ENCODE peak calls at places on chromosome 14, in six cellular contexts. One of them, this sample, is unnamed.

GRCh38 chr14:39154594-39155189 is 15.4 kb downstream of the TRAPPC6B start:
- DNase-seq in neuronal stem cell: no peak
- DNase-seq in trophoblast cell: no peak
- DNase-seq in H1: no peak
- DNase-seq in H9: no peak
- DNase-seq in mesenchymal stem cell: no peak
- DNase-seq in this sample: no peak

GRCh38 chr14:102481371-102481770 is 28.2 kb downstream of the ANKRD9 start:
- DNase-seq in neuronal stem cell: no peak
- DNase-seq in trophoblast cell: no peak
- DNase-seq in H1: no peak
- DNase-seq in H9: no peak
- DNase-seq in mesenchymal stem cell: no peak
- DNase-seq in this sample: no peak

GRCh38 chr14:90483551-90483950 is 86.7 kb downstream of the CALM1 start:
- DNase-seq in neuronal stem cell: no peak
- DNase-seq in trophoblast cell: no peak
- DNase-seq in H1: no peak
- DNase-seq in H9: peak
- DNase-seq in mesenchymal stem cell: no peak
- DNase-seq in this sample: no peak

GRCh38 chr14:74368026-74368425 is 19.8 kb downstream of the VRTN start:
- DNase-seq in neuronal stem cell: no peak
- DNase-seq in trophoblast cell: no peak
- DNase-seq in H1: no peak
- DNase-seq in H9: no peak
- DNase-seq in mesenchymal stem cell: no peak
- DNase-seq in this sample: no peak

GRCh38 chr14:86865934-86866333 is 1127.0 kb downstream of the GALC start:
- DNase-seq in neuronal stem cell: no peak
- DNase-seq in trophoblast cell: no peak
- DNase-seq in H1: no peak
- DNase-seq in H9: peak
- DNase-seq in mesenchymal stem cell: no peak
- DNase-seq in this sample: no peak

GRCh38 chr14:102086346-102086971 is 385 bp downstream of the HSP90AA1 start:
- DNase-seq in neuronal stem cell: no peak
- DNase-seq in trophoblast cell: peak
- DNase-seq in H1: no peak
- DNase-seq in H9: no peak
- DNase-seq in mesenchymal stem cell: peak
- DNase-seq in this sample: peak

GRCh38 chr14:36756221-36756620 is 94.6 kb downstream of the PAX9 start:
- DNase-seq in neuronal stem cell: no peak
- DNase-seq in trophoblast cell: no peak
- DNase-seq in H1: no peak
- DNase-seq in H9: no peak
- DNase-seq in mesenchymal stem cell: no peak
- DNase-seq in this sample: no peak

GRCh38 chr14:94355191-94355794 is 32.2 kb upstream of the SERPINA6 start:
- DNase-seq in neuronal stem cell: peak
- DNase-seq in trophoblast cell: peak
- DNase-seq in H1: peak
- DNase-seq in H9: peak
- DNase-seq in mesenchymal stem cell: no peak
- DNase-seq in this sample: peak

GRCh38 chr14:38129705-38130104 is 78.0 kb upstream of the SSTR1 start:
- DNase-seq in neuronal stem cell: no peak
- DNase-seq in trophoblast cell: no peak
- DNase-seq in H1: no peak
- DNase-seq in H9: no peak
- DNase-seq in mesenchymal stem cell: no peak
- DNase-seq in this sample: no peak

GRCh38 chr14:99267871-99268775 is 3.9 kb downstream of the BCL11B start:
- DNase-seq in neuronal stem cell: no peak
- DNase-seq in trophoblast cell: no peak
- DNase-seq in H1: no peak
- DNase-seq in H9: no peak
- DNase-seq in mesenchymal stem cell: no peak
- DNase-seq in this sample: no peak

GRCh38 chr14:21382886-21383847 is 652 bp downstream of the SUPT16H start:
- DNase-seq in neuronal stem cell: no peak
- DNase-seq in trophoblast cell: peak
- DNase-seq in H1: no peak
- DNase-seq in H9: no peak
- DNase-seq in mesenchymal stem cell: peak
- DNase-seq in this sample: peak

GRCh38 chr14:26021759-26022158 is 576.1 kb downstream of the NOVA1 start:
- DNase-seq in neuronal stem cell: no peak
- DNase-seq in trophoblast cell: no peak
- DNase-seq in H1: no peak
- DNase-seq in H9: no peak
- DNase-seq in mesenchymal stem cell: no peak
- DNase-seq in this sample: no peak

GRCh38 chr14:26032348-26032747 is 565.5 kb downstream of the NOVA1 start:
- DNase-seq in neuronal stem cell: no peak
- DNase-seq in trophoblast cell: no peak
- DNase-seq in H1: no peak
- DNase-seq in H9: no peak
- DNase-seq in mesenchymal stem cell: no peak
- DNase-seq in this sample: no peak

GRCh38 chr14:26023967-26024366 is 573.9 kb downstream of the NOVA1 start:
- DNase-seq in neuronal stem cell: no peak
- DNase-seq in trophoblast cell: no peak
- DNase-seq in H1: no peak
- DNase-seq in H9: no peak
- DNase-seq in mesenchymal stem cell: no peak
- DNase-seq in this sample: no peak

GRCh38 chr14:26026384-26026783 is 571.4 kb downstream of the NOVA1 start:
- DNase-seq in neuronal stem cell: no peak
- DNase-seq in trophoblast cell: no peak
- DNase-seq in H1: no peak
- DNase-seq in H9: no peak
- DNase-seq in mesenchymal stem cell: no peak
- DNase-seq in this sample: no peak
- H4K91ac ChIP-seq in neuronal stem cell: no peak
- H4K91ac ChIP-seq in trophoblast cell: no peak
- H4K91ac ChIP-seq in H1: no peak
- H4K91ac ChIP-seq in H9: no peak
- H4K91ac ChIP-seq in mesenchymal stem cell: no peak
- H4K91ac ChIP-seq in this sample: no peak

DNA sequence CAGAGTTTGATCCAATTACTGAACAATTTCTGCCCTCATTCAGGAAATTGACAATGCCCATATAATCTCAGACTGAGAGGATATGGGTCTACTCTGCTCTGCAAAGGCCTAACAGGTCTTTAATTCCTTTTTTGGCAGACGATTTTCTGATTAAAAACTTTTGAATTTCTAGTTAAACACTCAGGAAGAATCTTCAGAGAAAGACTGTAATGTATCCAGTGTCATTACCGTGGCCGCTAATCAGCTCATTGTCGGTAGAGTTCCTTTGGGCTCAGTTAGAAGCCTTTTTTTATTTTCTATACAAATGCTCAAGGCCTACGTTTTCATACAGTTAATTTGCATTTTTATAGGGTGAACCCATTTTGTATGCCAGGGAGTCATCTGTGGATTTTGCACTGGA is 549.9 kb downstream of the RPS29 start:
- DNase-seq in neuronal stem cell: no peak
- DNase-seq in trophoblast cell: no peak
- DNase-seq in H1: no peak
- DNase-seq in H9: no peak
- DNase-seq in mesenchymal stem cell: no peak
- DNase-seq in this sample: no peak
- H4K91ac ChIP-seq in neuronal stem cell: no peak
- H4K91ac ChIP-seq in trophoblast cell: no peak
- H4K91ac ChIP-seq in H1: no peak
- H4K91ac ChIP-seq in H9: no peak
- H4K91ac ChIP-seq in mesenchymal stem cell: no peak
- H4K91ac ChIP-seq in this sample: no peak

DNA sequence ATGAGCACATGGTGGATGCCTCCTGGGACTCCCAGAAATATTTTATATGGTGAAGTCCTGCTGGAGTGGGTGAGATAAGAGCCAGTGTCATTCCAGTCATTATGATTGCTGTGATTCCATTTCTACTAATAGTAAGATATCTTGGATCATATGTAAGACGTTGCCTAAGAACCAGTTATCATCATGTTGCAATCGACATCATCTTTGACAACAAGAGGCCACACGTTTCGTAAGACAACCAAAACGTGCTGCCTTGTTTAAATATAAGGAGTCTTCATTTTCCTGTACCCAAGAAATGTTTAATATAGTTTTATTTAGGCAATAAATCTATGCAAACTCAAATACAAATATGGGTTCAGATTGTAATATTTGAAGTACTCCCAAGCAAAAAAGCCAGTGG is 58.4 kb downstream of the SPTSSA start:
- DNase-seq in neuronal stem cell: no peak
- DNase-seq in trophoblast cell: no peak
- DNase-seq in H1: no peak
- DNase-seq in H9: no peak
- DNase-seq in mesenchymal stem cell: no peak
- DNase-seq in this sample: no peak
- H4K91ac ChIP-seq in neuronal stem cell: no peak
- H4K91ac ChIP-seq in trophoblast cell: no peak
- H4K91ac ChIP-seq in H1: no peak
- H4K91ac ChIP-seq in H9: no peak
- H4K91ac ChIP-seq in mesenchymal stem cell: no peak
- H4K91ac ChIP-seq in this sample: no peak

DNA sequence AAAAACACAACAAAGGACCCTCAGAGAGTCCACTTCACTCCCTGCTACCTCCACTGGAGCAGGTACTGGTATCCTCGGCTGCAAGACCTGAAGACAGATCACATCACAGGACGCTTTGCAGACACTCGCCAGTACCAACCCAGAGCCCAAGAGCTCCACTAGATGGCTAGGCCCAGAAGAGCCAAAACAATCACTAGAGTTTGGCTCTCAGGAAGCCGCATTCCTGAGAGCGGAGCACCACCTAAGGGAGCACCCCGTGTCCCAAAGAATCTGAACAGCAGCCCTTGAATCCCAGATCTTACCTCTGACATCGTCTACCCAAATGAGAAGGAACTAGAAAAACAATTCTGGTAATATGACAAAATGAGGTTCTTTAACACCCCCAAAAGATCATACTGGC is 399.8 kb downstream of the RAD51B start:
- DNase-seq in neuronal stem cell: no peak
- DNase-seq in trophoblast cell: no peak
- DNase-seq in H1: no peak
- DNase-seq in H9: peak
- DNase-seq in mesenchymal stem cell: no peak
- DNase-seq in this sample: no peak
- H4K91ac ChIP-seq in neuronal stem cell: no peak
- H4K91ac ChIP-seq in trophoblast cell: peak
- H4K91ac ChIP-seq in H1: no peak
- H4K91ac ChIP-seq in H9: no peak
- H4K91ac ChIP-seq in mesenchymal stem cell: no peak
- H4K91ac ChIP-seq in this sample: no peak

DNA sequence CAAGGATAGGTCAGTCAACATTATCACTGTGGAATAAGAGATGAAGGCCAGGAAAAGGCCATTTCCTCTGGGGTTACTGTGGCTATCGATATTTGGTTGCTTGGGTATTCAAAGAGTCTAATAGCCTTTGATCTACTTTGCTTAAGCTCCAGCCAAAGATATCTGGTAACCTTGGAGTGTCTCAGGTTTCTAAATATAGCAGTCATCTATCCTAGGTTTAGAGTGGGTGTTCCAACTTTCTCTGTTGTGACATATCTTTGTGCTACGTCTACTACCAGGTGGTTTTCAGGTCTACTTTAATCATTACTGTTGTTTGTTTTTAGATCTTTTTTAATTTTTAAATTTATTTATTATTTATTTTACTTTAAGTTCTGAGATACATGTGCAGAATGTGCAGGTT is 42.4 kb downstream of the RDH12 start:
- DNase-seq in neuronal stem cell: no peak
- DNase-seq in trophoblast cell: no peak
- DNase-seq in H1: no peak
- DNase-seq in H9: no peak
- DNase-seq in mesenchymal stem cell: no peak
- DNase-seq in this sample: no peak
- H4K91ac ChIP-seq in neuronal stem cell: no peak
- H4K91ac ChIP-seq in trophoblast cell: no peak
- H4K91ac ChIP-seq in H1: no peak
- H4K91ac ChIP-seq in H9: no peak
- H4K91ac ChIP-seq in mesenchymal stem cell: no peak
- H4K91ac ChIP-seq in this sample: no peak